ENCODE peak calls at places on chromosomes 4 and X, in four cellular contexts. S, M, E and U are unnamed samples.

GRCh38 chr4:139853309-139853708 is 187.7 kb downstream of the MGST2 start:
- DNase-seq in S (no peak), M (no peak), E (no peak), U (no peak)

GRCh38 chr4:56701644-56702043 is 20.5 kb upstream of the HOPX start:
- DNase-seq in S (no peak), M (no peak), E (no peak), U (no peak)

GRCh38 chr4:119025916-119026661 is 109.5 kb upstream of the MYOZ2 start:
- DNase-seq in S (no peak), M (no peak), E (no peak), U (peak; percentile 59)

GRCh38 chr4:10396181-10396580 is 61.0 kb downstream of the ZNF518B start:
- DNase-seq in S (no peak), M (no peak), E (no peak), U (no peak)

GRCh38 chrX:72201836-72202536 is 20.4 kb downstream of the PIN4 start:
- DNase-seq in S (no peak), M (no peak), E (peak; percentile 66), U (no peak)

GRCh38 chr4:71290074-71290473 is 48.7 kb upstream of the SLC4A4 start:
- DNase-seq in S (no peak), M (no peak), E (no peak), U (no peak)

GRCh38 chrX:136453771-136454170 is 34.0 kb upstream of the BRS3 start:
- DNase-seq in S (no peak), M (no peak), E (no peak), U (no peak)

GRCh38 chr4:175431635-175432034 is 380.4 kb downstream of the GPM6A start:
- DNase-seq in S (no peak), M (no peak), E (no peak), U (no peak)

GRCh38 chr4:176883681-176884418 is 91.1 kb upstream of the VEGFC start:
- DNase-seq in S (no peak), M (no peak), E (peak; percentile 76), U (no peak)

GRCh38 chrX:27309406-27309805 is 153.7 kb downstream of the PPP4R3C start:
- DNase-seq in S (no peak), M (no peak), E (peak; percentile 89), U (no peak)

GRCh38 chr4:128906581-128906980 is 97.1 kb downstream of the JADE1 start:
- DNase-seq in S (no peak), M (no peak), E (no peak), U (no peak)

GRCh38 chr4:108080752-108081151 is 88.0 kb downstream of the LEF1 start:
- DNase-seq in S (no peak), M (no peak), E (no peak), U (no peak)

GRCh38 chr4:187363453-187363852 is 632.1 kb upstream of the ZFP42 start:
- DNase-seq in S (no peak), M (no peak), E (no peak), U (no peak)

GRCh38 chrX:53695901-53696300 is 9.4 kb upstream of the HUWE1 start:
- DNase-seq in S (no peak), M (no peak), E (no peak), U (no peak)

GRCh38 chr4:21034728-21035127 is 334.5 kb downstream of the PACRGL start:
- DNase-seq in S (no peak), M (no peak), E (no peak), U (no peak)

GRCh38 chrX:17812763-17813162 is 48.3 kb downstream of the RAI2 start:
- DNase-seq in S (no peak), M (no peak), E (no peak), U (no peak)

GRCh38 chr4:80361329-80361900 is 25.9 kb downstream of the CFAP299 start:
- DNase-seq in S (no peak), M (no peak), E (peak; percentile 32), U (no peak)

GRCh38 chr4:89316931-89317366 is 9.3 kb upstream of the GPRIN3 start:
- DNase-seq in S (no peak), M (no peak), E (peak; percentile 90), U (no peak)

GRCh38 chr4:1010522-1011021 is 854 bp upstream of the FGFRL1 start:
- DNase-seq in S (peak; percentile 69), M (peak; percentile 84), E (peak; percentile 42), U (peak; percentile 55)

GRCh38 chrX:134172588-134173259 is 64.3 kb upstream of the CCDC160 start:
- DNase-seq in S (peak; percentile 21), M (peak; percentile 58), E (peak; percentile 10), U (peak; percentile 22)

GRCh38 chrX:17376381-17377046 is 1.5 kb downstream of the NHS start:
- DNase-seq in S (no peak), M (peak; percentile 49), E (no peak), U (no peak)

GRCh38 chr4:80097395-80098177 is 24.6 kb upstream of the ANTXR2 start:
- DNase-seq in S (no peak), M (no peak), E (peak; percentile 65), U (peak; percentile 37)

GRCh38 chr4:142913461-142914030 is 67.4 kb upstream of the INPP4B start:
- DNase-seq in S (no peak), M (no peak), E (no peak), U (no peak)

GRCh38 chr4:175614880-175615279 is 197.2 kb downstream of the GPM6A start:
- DNase-seq in S (peak; percentile 51), M (no peak), E (no peak), U (no peak)

GRCh38 chr4:12399781-12400180 is 971.1 kb upstream of the HS3ST1 start:
- DNase-seq in S (no peak), M (no peak), E (peak; percentile 28), U (no peak)

GRCh38 chr4:82394896-82395295 is 21.1 kb upstream of the HNRNPD start:
- DNase-seq in S (no peak), M (no peak), E (no peak), U (no peak)

GRCh38 chrX:115679460-115679859 is 118.5 kb downstream of the PLS3 start:
- DNase-seq in S (no peak), M (no peak), E (peak; percentile 38), U (no peak)

GRCh38 chr4:185115827-185116232 is 27.2 kb upstream of the SLC25A4 start:
- DNase-seq in S (peak; percentile 93), M (peak; percentile 86), E (peak; percentile 51), U (peak; percentile 78)

DNA sequence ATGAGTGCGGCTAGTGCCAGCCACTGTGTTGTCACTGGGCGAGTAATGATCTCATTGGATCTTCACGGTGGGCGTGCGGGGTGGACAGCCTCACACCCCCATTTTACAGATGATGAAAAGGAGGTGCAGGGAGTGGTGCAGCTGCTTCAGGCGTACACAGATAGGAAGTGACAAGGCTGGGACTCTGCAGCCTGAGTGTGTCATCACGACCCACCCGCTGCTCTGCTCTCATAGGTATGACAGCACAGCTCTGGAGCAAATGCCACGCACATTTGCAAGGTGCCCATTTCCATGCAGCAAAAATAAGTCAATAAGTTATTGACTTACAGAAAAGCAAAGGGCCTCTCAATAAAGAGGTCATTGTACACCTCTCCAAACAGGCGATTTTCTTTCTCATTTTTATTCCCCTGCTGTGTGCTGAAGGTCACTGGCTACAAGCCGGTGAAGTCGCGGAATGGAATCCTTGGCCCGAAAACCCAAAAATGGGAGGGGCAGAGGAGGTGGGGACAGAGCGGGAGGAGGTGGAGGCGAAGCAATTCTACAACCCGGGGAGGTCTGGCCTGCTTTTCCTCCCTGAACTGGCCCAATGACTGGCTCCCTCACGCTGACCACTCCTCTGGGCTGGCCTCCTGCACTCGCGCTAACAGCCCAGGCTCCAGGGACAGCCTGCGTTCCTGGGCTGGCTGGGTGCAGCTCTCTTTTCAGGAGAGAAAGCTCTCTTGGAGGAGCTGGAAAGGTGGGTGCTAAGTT is at the start of gene SOD3:
- DNase-seq in S (peak; percentile 89), M (peak; percentile 73), E (peak; percentile 9), U (peak; percentile 71)
- TF ChIP-seq POLR2A in S (peak; percentile 92), M (peak; percentile 46), E (no peak), U (peak; percentile 42)

DNA sequence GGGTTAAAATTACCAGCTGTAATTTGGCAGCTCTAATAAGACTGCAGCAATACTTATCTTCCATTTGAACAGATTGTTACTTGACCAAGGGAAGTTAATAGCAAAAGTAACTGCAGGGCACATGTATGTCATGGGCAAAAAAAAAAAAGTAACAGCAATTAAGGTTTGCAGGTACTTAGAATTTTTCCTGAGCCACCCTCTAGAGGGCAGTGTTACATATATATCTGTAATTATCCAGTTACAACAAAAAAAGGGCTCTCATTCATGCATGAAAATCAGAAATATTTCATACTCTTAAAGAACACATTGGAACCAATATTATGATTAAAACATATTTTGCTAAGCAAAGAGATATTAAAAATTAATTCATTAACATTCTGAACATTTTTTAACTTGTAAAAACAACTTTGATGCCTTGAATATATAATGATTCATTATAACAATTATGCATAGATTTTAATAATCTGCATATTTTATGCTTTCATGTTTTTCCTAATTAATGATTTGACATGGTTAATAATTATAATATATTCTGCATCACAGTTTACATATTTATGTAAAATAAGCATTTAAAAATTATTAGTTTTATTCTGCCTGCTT is 25.1 kb downstream of the XIAP start:
- DNase-seq in S (peak; percentile 60), M (no peak), E (peak; percentile 52), U (no peak)
- TF ChIP-seq CTCF in S (peak; percentile 61), M (peak; percentile 52), E (peak; percentile 20), U (peak; percentile 14)

GRCh38 chr4:16224669-16225068 is 1.6 kb downstream of the TAPT1 start:
- DNase-seq in S (no peak), M (no peak), E (no peak), U (no peak)
- H3K27ac ChIP-seq in S (peak overlapping the region; percentile 97), M (peak overlapping the region; percentile 93), E (no peak overlapping the region), U (no peak overlapping the region)

DNA sequence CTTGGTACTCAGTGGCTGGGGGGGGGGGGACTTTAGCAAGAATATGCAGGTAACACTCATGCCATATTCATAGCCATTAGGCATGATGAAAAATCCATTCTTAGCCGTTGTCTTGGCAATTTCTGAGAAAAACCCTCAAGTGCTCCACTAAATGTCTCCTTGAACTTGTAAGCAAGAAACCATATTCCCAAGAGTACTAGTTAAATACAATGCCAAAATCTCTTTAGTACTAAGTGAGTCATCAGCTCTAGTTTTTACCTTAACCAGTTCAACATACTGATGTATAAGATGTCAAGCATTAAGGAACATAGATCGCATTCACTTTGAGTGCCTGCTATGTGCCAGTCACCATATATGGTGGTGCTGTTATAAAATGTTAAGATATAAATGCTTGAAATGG is 27.5 kb downstream of the UBE2D3 start:
- DNase-seq in S (no peak), M (no peak), E (no peak), U (no peak)
- TF ChIP-seq POLR2A in S (no peak), M (no peak), E (no peak), U (no peak)

GRCh38 chr4:184099541-184099966 is 118.1 kb downstream of the ENPP6 start:
- DNase-seq in S (no peak), M (no peak), E (no peak), U (no peak)

GRCh38 chr4:184101711-184102110 is 116.0 kb downstream of the ENPP6 start:
- DNase-seq in S (no peak), M (no peak), E (no peak), U (no peak)

GRCh38 chr4:184099033-184099432 is 118.6 kb downstream of the ENPP6 start:
- DNase-seq in S (no peak), M (no peak), E (no peak), U (no peak)

GRCh38 chr4:184102488-184102887 is 115.2 kb downstream of the ENPP6 start:
- DNase-seq in S (no peak), M (no peak), E (no peak), U (no peak)

GRCh38 chr4:184100297-184100885 is 117.3 kb downstream of the ENPP6 start:
- DNase-seq in S (peak; percentile 49), M (peak; percentile 70), E (no peak), U (peak; percentile 54)
- TF ChIP-seq CTCF in S (no peak), M (peak; percentile 37), E (peak; percentile 59), U (peak; percentile 16)